ENCODE peak calls at places on chromosomes 13 and 19, in eight cellular contexts. P is CD4-positive, CD25-positive, alpha-beta regulatory T cell; F is stimulated activated CD4-positive, alpha-beta T cell treated with anti-CD3 and anti-CD28 coated beads, Interleukin-1b, Interleukin-23, amount 100 ng/mL, for 24 hours; U is amniotic stem cell; Y is WTC11; D is NCI-H748 treated with DMSO at 0.1 percent for 48 hours; G is DMS 273 treated with DMSO at 0.1 percent for 48 hours; S is cardiac fibroblast. T is an unnamed sample.

GRCh38 chr13:20136781-20137703 is 23.8 kb downstream of the GJA3 start:
- DNase-seq in P (peak), F (peak), U (no peak), Y (peak), D (no peak), G (no peak), S (no peak), T (no peak)

GRCh38 chr13:43865892-43866291 is 13.6 kb downstream of the CCDC122 start:
- DNase-seq in P (no peak), F (no peak), U (no peak), Y (no peak), D (no peak), G (no peak), S (peak), T (peak)

GRCh38 chr13:59890064-59890463 is 273.7 kb downstream of the DIAPH3 start:
- DNase-seq in P (no peak), F (no peak), U (no peak), Y (no peak), D (no peak), G (no peak), S (peak), T (no peak)

GRCh38 chr19:1608414-1609391 is 3.4 kb upstream of the UQCR11 start:
- DNase-seq in P (peak), F (no peak), U (no peak), Y (no peak), D (no peak), G (no peak), S (no peak), T (no peak)

GRCh38 chr19:5171711-5172110 is 168.9 kb downstream of the PTPRS start:
- DNase-seq in P (no peak), F (no peak), U (no peak), Y (no peak), D (no peak), G (no peak), S (no peak), T (peak)

GRCh38 chr19:741506-742131 is 9.3 kb upstream of the MISP start:
- DNase-seq in P (no peak), F (no peak), U (no peak), Y (peak), D (no peak), G (no peak), S (peak), T (no peak)

GRCh38 chr19:38252385-38252784 is 3.8 kb downstream of the PPP1R14A start:
- DNase-seq in P (no peak), F (no peak), U (no peak), Y (no peak), D (no peak), G (no peak), S (no peak), T (no peak)

GRCh38 chr19:49469828-49470614 is 4.0 kb upstream of the FLT3LG start:
- DNase-seq in P (peak), F (peak), U (no peak), Y (no peak), D (no peak), G (peak), S (no peak), T (no peak)

GRCh38 chr19:39405930-39406655 is 554 bp upstream of the ZFP36 start:
- DNase-seq in P (peak), F (peak), U (no peak), Y (peak), D (peak), G (no peak), S (no peak), T (peak)

GRCh38 chr19:23440207-23440606 is 44.9 kb upstream of the ZNF91 start:
- DNase-seq in P (no peak), F (no peak), U (no peak), Y (peak), D (no peak), G (no peak), S (no peak), T (no peak)

GRCh38 chr13:32031815-32032345 is 306 bp downstream of the FRY start:
- DNase-seq in P (no peak), F (no peak), U (no peak), Y (no peak), D (peak), G (no peak), S (no peak), T (no peak)